ENCODE peak calls at places on chromosome 10, in four cellular contexts. Z is GM12864; G is CD8-positive, alpha-beta memory T cell; H is MM.1S. L is an unnamed sample.

GRCh38 chr10:101032637-101033201 is 1.7 kb downstream of the SFXN3 start:
- DNase-seq in Z (no peak), G (peak; percentile 41), H (no peak), L (no peak)

GRCh38 chr10:103013398-103013797 is 95.3 kb downstream of the CNNM2 start:
- DNase-seq in Z (no peak), G (no peak), H (no peak), L (no peak)

GRCh38 chr10:62046522-62047239 is 145.2 kb downstream of the ARID5B start:
- DNase-seq in Z (no peak), G (no peak), H (peak; percentile 86), L (peak; percentile 61)

GRCh38 chr10:89975716-89976243 is 274.4 kb downstream of the KIF20B start:
- DNase-seq in Z (no peak), G (no peak), H (no peak), L (no peak)

GRCh38 chr10:118412132-118412531 is 70.0 kb upstream of the FAM204A start:
- DNase-seq in Z (no peak), G (no peak), H (no peak), L (no peak)

GRCh38 chr10:112775347-112775746 is 174.7 kb upstream of the TCF7L2 start:
- DNase-seq in Z (no peak), G (no peak), H (no peak), L (no peak)

GRCh38 chr10:26653004-26653403 is 44.5 kb upstream of the PDSS1 start:
- DNase-seq in Z (no peak), G (no peak), H (no peak), L (no peak)

GRCh38 chr10:129771024-129771423 is 193.1 kb downstream of the EBF3 start:
- DNase-seq in Z (no peak), G (no peak), H (no peak), L (no peak)

GRCh38 chr10:70260259-70260658 is 23.5 kb downstream of the NPFFR1 start:
- DNase-seq in Z (no peak), G (no peak), H (no peak), L (no peak)

GRCh38 chr10:125785831-125786230 is 10.2 kb upstream of the MMP21 start:
- DNase-seq in Z (no peak), G (no peak), H (no peak), L (no peak)

GRCh38 chr10:3813986-3814831 is 29.2 kb upstream of the KLF6 start:
- DNase-seq in Z (no peak), G (no peak), H (no peak), L (no peak)

GRCh38 chr10:86851329-86852207 is 95.1 kb downstream of the BMPR1A start:
- DNase-seq in Z (no peak), G (no peak), H (no peak), L (no peak)

GRCh38 chr10:71259815-71260501 is 47.6 kb downstream of the UNC5B start:
- DNase-seq in Z (no peak), G (no peak), H (no peak), L (no peak)

GRCh38 chr10:21797537-21797936 is 206.0 kb downstream of the DNAJC1 start:
- DNase-seq in Z (no peak), G (no peak), H (no peak), L (no peak)

GRCh38 chr10:114603943-114604342 is 54.1 kb downstream of the ABLIM1 start:
- DNase-seq in Z (no peak), G (no peak), H (no peak), L (no peak)

GRCh38 chr10:71085689-71086438 is 126.5 kb upstream of the UNC5B start:
- DNase-seq in Z (no peak), G (no peak), H (no peak), L (no peak)

GRCh38 chr10:104546756-104547155 is 94.3 kb upstream of the SORCS3 start:
- DNase-seq in Z (no peak), G (no peak), H (no peak), L (no peak)

GRCh38 chr10:47239211-47239610 is 60.8 kb upstream of the GDF10 start:
- DNase-seq in Z (no peak), G (no peak), H (no peak), L (no peak)

GRCh38 chr10:69726850-69727249 is 74.9 kb upstream of the COL13A1 start:
- DNase-seq in Z (no peak), G (no peak), H (no peak), L (no peak)

GRCh38 chr10:90966146-90966545 is 45.3 kb upstream of the ANKRD1 start:
- DNase-seq in Z (no peak), G (no peak), H (no peak), L (no peak)

GRCh38 chr10:70053212-70053895 is 708 bp downstream of the MACROH2A2 start:
- DNase-seq in Z (no peak), G (no peak), H (no peak), L (no peak)

GRCh38 chr10:52771534-52772455 is 789 bp downstream of the MBL2 start:
- DNase-seq in Z (no peak), G (no peak), H (no peak), L (no peak)

GRCh38 chr10:101073631-101074030 is 11.8 kb downstream of the KAZALD1 start:
- DNase-seq in Z (no peak), G (no peak), H (no peak), L (no peak)

GRCh38 chr10:133422223-133422820 is 2.1 kb downstream of the SPRN start:
- DNase-seq in Z (no peak), G (no peak), H (no peak), L (no peak)

GRCh38 chr10:132524443-132525285 is 12.9 kb upstream of the INPP5A start:
- DNase-seq in Z (no peak), G (no peak), H (no peak), L (no peak)

GRCh38 chr10:1410032-1410431 is 327.3 kb downstream of the ADARB2 start:
- DNase-seq in Z (no peak), G (no peak), H (no peak), L (no peak)

GRCh38 chr10:51389415-51390342 is 309.7 kb downstream of the CSTF2T start:
- DNase-seq in Z (peak; percentile 13), G (peak; percentile 5), H (peak; percentile 37), L (no peak)

GRCh38 chr10:96595741-96596140 is 8.9 kb upstream of the TM9SF3 start:
- DNase-seq in Z (no peak), G (no peak), H (no peak), L (no peak)

GRCh38 chr10:821322-821721 is 110.2 kb downstream of the LARP4B start:
- DNase-seq in Z (no peak), G (no peak), H (no peak), L (no peak)

GRCh38 chr10:125093199-125093841 is 67.0 kb downstream of the CTBP2 start:
- DNase-seq in Z (no peak), G (no peak), H (no peak), L (no peak)

GRCh38 chr10:69757553-69758309 is 44.0 kb upstream of the COL13A1 start:
- DNase-seq in Z (no peak), G (no peak), H (no peak), L (no peak)

GRCh38 chr10:93495654-93496321 is 624 bp upstream of the CEP55 start:
- DNase-seq in Z (no peak), G (no peak), H (no peak), L (no peak)

GRCh38 chr10:62082729-62083412 is 181.4 kb downstream of the ARID5B start:
- DNase-seq in Z (peak; percentile 42), G (no peak), H (no peak), L (peak; percentile 50)

GRCh38 chr10:46544989-46545791 is 11.3 kb downstream of the GPRIN2 start:
- DNase-seq in Z (no peak), G (no peak), H (no peak), L (no peak)

GRCh38 chr10:120456626-120457430 is at the start of gene PLPP4:
- DNase-seq in Z (no peak), G (no peak), H (peak; percentile 44), L (peak; percentile 12)

GRCh38 chr10:17326377-17326776 is 98.3 kb downstream of the VIM start:
- DNase-seq in Z (no peak), G (no peak), H (no peak), L (no peak)

GRCh38 chr10:8294779-8295178 is 240.3 kb downstream of the GATA3 start:
- DNase-seq in Z (no peak), G (no peak), H (no peak), L (no peak)
- H3K4me3 ChIP-seq in Z (no peak overlapping the region), G (no peak overlapping the region), H (no peak overlapping the region), L (no peak overlapping the region)

DNA sequence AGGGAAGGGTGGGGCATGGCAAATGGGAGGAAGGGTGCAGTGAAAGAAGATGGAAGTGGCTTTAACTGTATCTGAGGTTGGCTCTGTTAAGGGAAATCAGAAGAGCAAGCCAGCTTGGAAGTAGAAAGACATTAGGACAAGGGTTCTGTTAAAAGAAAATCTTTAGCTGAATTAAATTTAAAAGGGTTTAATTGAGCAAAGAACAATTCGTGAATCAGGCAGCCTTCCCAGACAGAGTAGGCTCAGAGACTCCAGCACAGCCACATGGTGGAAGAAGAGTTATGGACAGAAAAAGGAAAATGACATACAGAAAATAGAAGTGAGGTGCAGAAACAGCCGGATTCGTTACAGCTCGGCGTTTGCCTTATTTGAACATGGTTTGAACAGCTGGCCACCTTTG is 42.0 kb downstream of the FAM13C start:
- DNase-seq in Z (no peak), G (no peak), H (no peak), L (no peak)
- H3K4me3 ChIP-seq in Z (no peak overlapping the region), G (no peak overlapping the region), H (no peak overlapping the region), L (no peak overlapping the region)

DNA sequence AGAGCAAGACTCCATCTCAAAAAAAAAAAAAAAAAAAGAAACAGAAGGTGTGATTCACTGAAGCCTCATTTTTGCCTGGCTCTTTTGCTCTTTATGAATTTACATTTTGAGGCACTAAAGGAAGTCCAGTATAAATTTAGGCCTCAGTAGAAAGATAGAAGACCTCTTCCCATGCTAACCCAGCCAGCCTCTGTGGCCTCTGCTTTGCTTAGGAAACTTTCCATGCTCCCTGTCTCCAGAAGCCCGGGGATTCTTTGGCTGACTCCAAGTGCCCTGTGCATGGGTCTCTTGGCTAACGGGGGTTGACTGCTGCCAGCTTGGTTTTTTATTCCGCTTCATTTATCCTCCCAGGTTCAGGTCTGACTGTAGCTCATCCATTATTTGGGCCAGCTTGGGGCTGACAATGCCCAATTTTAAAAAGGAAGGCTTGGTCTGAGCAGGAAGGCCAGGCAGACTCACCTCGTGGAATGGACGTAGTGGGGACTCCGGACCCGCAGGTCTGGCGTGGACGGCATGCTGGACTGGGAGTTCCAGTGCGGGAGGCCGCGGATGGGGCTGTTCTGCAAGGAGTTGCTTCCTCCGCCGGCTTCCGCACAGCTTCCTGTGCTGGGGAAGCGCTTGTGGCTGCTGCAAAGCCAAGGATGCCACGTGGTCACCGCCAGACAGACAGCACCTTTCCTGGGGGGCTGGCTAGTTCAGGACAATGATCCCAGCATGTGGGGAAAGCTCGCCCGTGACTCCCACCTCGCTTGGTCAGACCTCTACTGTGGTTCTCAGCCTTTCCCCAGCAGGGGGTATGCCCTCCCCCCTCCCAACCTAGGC is 72.3 kb downstream of the PRPF18 start:
- DNase-seq in Z (no peak), G (no peak), H (no peak), L (no peak)
- H3K4me3 ChIP-seq in Z (no peak overlapping the region), G (no peak overlapping the region), H (no peak overlapping the region), L (no peak overlapping the region)

DNA sequence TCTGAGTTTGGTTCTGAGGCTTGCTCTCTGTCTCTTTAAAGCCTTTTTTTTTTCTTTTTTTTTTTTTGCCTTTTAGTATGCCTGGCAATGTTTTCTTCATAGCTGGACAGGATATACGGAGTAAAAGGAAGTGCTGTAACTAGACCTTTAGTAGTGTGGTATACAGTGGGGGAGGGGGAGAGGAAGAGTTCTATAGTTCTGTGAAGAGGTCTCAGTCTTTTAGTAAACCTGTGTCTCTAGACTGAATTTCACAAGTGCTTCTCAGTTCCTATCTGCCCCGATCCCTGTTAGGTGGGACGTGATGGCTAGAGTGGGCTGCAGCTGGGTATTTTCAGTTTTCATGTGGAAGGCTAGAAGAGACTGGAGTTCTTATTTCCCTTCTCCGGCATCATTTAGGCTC is 3.1 kb upstream of the ABCC2 start:
- DNase-seq in Z (no peak), G (no peak), H (no peak), L (no peak)
- H3K4me3 ChIP-seq in Z (no peak overlapping the region), G (no peak overlapping the region), H (no peak overlapping the region), L (no peak overlapping the region)

L was measured in GM06990.